ENCODE peak calls at places on chromosome 6, in ten cellular contexts. One of them, this sample, is unnamed.

GRCh38 chr6:24658573-24659511 is 7.9 kb downstream of the TDP2 start:
- DNase-seq in AG08395: peak
- DNase-seq in NCI-H510A: no peak
- DNase-seq in stimulated activated naive CD8-positive, alpha-beta T cell treated with anti-CD3 and anti-CD28 coated beads, Interleukin-15, Interleukin-2, amounts not matched to agents 100 U/mL and 50 U/mL, for 24 hours: no peak
- DNase-seq in hypothalamus: no peak
- DNase-seq in Right ventricle myocardium superior: no peak
- DNase-seq in stimulated activated CD4-positive, alpha-beta T cell treated with anti-CD3 and anti-CD28 coated beads, Interleukin-4, amount 100 ng/mL, for 1 hour: no peak
- DNase-seq in brain microvascular endothelial cell: peak
- DNase-seq in cardiac septum: no peak
- DNase-seq in NCI-H1694 treated with DMSO at 0.1 percent for 48 hours: no peak
- DNase-seq in this sample: no peak

GRCh38 chr6:154520280-154520679 is 9.8 kb upstream of the CNKSR3 start:
- DNase-seq in NCI-H510A: no peak
- DNase-seq in Right ventricle myocardium superior: no peak
- DNase-seq in AG08395: no peak
- DNase-seq in cardiac septum: no peak
- DNase-seq in NCI-H1694 treated with DMSO at 0.1 percent for 48 hours: no peak
- DNase-seq in hypothalamus: no peak
- DNase-seq in stimulated activated naive CD8-positive, alpha-beta T cell treated with anti-CD3 and anti-CD28 coated beads, Interleukin-15, Interleukin-2, amounts not matched to agents 100 U/mL and 50 U/mL, for 24 hours: no peak
- DNase-seq in stimulated activated CD4-positive, alpha-beta T cell treated with anti-CD3 and anti-CD28 coated beads, Interleukin-4, amount 100 ng/mL, for 1 hour: no peak
- DNase-seq in brain microvascular endothelial cell: no peak
- DNase-seq in this sample: no peak

GRCh38 chr6:42338573-42339218 is 113.0 kb downstream of the TRERF1 start:
- DNase-seq in NCI-H510A: no peak
- DNase-seq in hypothalamus: no peak
- DNase-seq in AG08395: peak
- DNase-seq in cardiac septum: no peak
- DNase-seq in stimulated activated CD4-positive, alpha-beta T cell treated with anti-CD3 and anti-CD28 coated beads, Interleukin-4, amount 100 ng/mL, for 1 hour: no peak
- DNase-seq in brain microvascular endothelial cell: peak
- DNase-seq in Right ventricle myocardium superior: no peak
- DNase-seq in stimulated activated naive CD8-positive, alpha-beta T cell treated with anti-CD3 and anti-CD28 coated beads, Interleukin-15, Interleukin-2, amounts not matched to agents 100 U/mL and 50 U/mL, for 24 hours: no peak
- DNase-seq in NCI-H1694 treated with DMSO at 0.1 percent for 48 hours: no peak
- DNase-seq in this sample: no peak

GRCh38 chr6:82612475-82612874 is 248.9 kb downstream of the TPBG start:
- DNase-seq in NCI-H510A: no peak
- DNase-seq in cardiac septum: no peak
- DNase-seq in stimulated activated CD4-positive, alpha-beta T cell treated with anti-CD3 and anti-CD28 coated beads, Interleukin-4, amount 100 ng/mL, for 1 hour: no peak
- DNase-seq in Right ventricle myocardium superior: no peak
- DNase-seq in hypothalamus: no peak
- DNase-seq in NCI-H1694 treated with DMSO at 0.1 percent for 48 hours: no peak
- DNase-seq in AG08395: no peak
- DNase-seq in stimulated activated naive CD8-positive, alpha-beta T cell treated with anti-CD3 and anti-CD28 coated beads, Interleukin-15, Interleukin-2, amounts not matched to agents 100 U/mL and 50 U/mL, for 24 hours: no peak
- DNase-seq in brain microvascular endothelial cell: no peak
- DNase-seq in this sample: peak

GRCh38 chr6:138972226-138972665 is 15.8 kb downstream of the REPS1 start:
- DNase-seq in cardiac septum: no peak
- DNase-seq in AG08395: no peak
- DNase-seq in brain microvascular endothelial cell: peak
- DNase-seq in hypothalamus: no peak
- DNase-seq in Right ventricle myocardium superior: no peak
- DNase-seq in stimulated activated CD4-positive, alpha-beta T cell treated with anti-CD3 and anti-CD28 coated beads, Interleukin-4, amount 100 ng/mL, for 1 hour: no peak
- DNase-seq in NCI-H1694 treated with DMSO at 0.1 percent for 48 hours: no peak
- DNase-seq in NCI-H510A: no peak
- DNase-seq in stimulated activated naive CD8-positive, alpha-beta T cell treated with anti-CD3 and anti-CD28 coated beads, Interleukin-15, Interleukin-2, amounts not matched to agents 100 U/mL and 50 U/mL, for 24 hours: no peak
- DNase-seq in this sample: no peak

GRCh38 chr6:34178361-34179105 is 32.6 kb upstream of the GRM4 start:
- DNase-seq in hypothalamus: no peak
- DNase-seq in NCI-H510A: no peak
- DNase-seq in brain microvascular endothelial cell: no peak
- DNase-seq in NCI-H1694 treated with DMSO at 0.1 percent for 48 hours: no peak
- DNase-seq in stimulated activated naive CD8-positive, alpha-beta T cell treated with anti-CD3 and anti-CD28 coated beads, Interleukin-15, Interleukin-2, amounts not matched to agents 100 U/mL and 50 U/mL, for 24 hours: no peak
- DNase-seq in cardiac septum: peak
- DNase-seq in stimulated activated CD4-positive, alpha-beta T cell treated with anti-CD3 and anti-CD28 coated beads, Interleukin-4, amount 100 ng/mL, for 1 hour: no peak
- DNase-seq in Right ventricle myocardium superior: no peak
- DNase-seq in AG08395: no peak
- DNase-seq in this sample: no peak

GRCh38 chr6:33081098-33081824 is 5.5 kb downstream of the HLA-DPB1 start:
- DNase-seq in stimulated activated CD4-positive, alpha-beta T cell treated with anti-CD3 and anti-CD28 coated beads, Interleukin-4, amount 100 ng/mL, for 1 hour: no peak
- DNase-seq in cardiac septum: no peak
- DNase-seq in hypothalamus: no peak
- DNase-seq in stimulated activated naive CD8-positive, alpha-beta T cell treated with anti-CD3 and anti-CD28 coated beads, Interleukin-15, Interleukin-2, amounts not matched to agents 100 U/mL and 50 U/mL, for 24 hours: no peak
- DNase-seq in AG08395: no peak
- DNase-seq in brain microvascular endothelial cell: no peak
- DNase-seq in Right ventricle myocardium superior: no peak
- DNase-seq in NCI-H510A: no peak
- DNase-seq in NCI-H1694 treated with DMSO at 0.1 percent for 48 hours: no peak
- DNase-seq in this sample: no peak

GRCh38 chr6:156562636-156563035 is 214.5 kb upstream of the ARID1B start:
- DNase-seq in NCI-H510A: no peak
- DNase-seq in stimulated activated naive CD8-positive, alpha-beta T cell treated with anti-CD3 and anti-CD28 coated beads, Interleukin-15, Interleukin-2, amounts not matched to agents 100 U/mL and 50 U/mL, for 24 hours: no peak
- DNase-seq in brain microvascular endothelial cell: no peak
- DNase-seq in NCI-H1694 treated with DMSO at 0.1 percent for 48 hours: no peak
- DNase-seq in cardiac septum: no peak
- DNase-seq in AG08395: no peak
- DNase-seq in hypothalamus: no peak
- DNase-seq in Right ventricle myocardium superior: no peak
- DNase-seq in stimulated activated CD4-positive, alpha-beta T cell treated with anti-CD3 and anti-CD28 coated beads, Interleukin-4, amount 100 ng/mL, for 1 hour: no peak
- DNase-seq in this sample: no peak

GRCh38 chr6:127459231-127459641 is at the start of gene KIAA0408:
- DNase-seq in NCI-H510A: peak
- DNase-seq in hypothalamus: no peak
- DNase-seq in stimulated activated naive CD8-positive, alpha-beta T cell treated with anti-CD3 and anti-CD28 coated beads, Interleukin-15, Interleukin-2, amounts not matched to agents 100 U/mL and 50 U/mL, for 24 hours: no peak
- DNase-seq in AG08395: peak
- DNase-seq in brain microvascular endothelial cell: peak
- DNase-seq in stimulated activated CD4-positive, alpha-beta T cell treated with anti-CD3 and anti-CD28 coated beads, Interleukin-4, amount 100 ng/mL, for 1 hour: no peak
- DNase-seq in Right ventricle myocardium superior: peak
- DNase-seq in cardiac septum: no peak
- DNase-seq in NCI-H1694 treated with DMSO at 0.1 percent for 48 hours: no peak
- DNase-seq in this sample: no peak

GRCh38 chr6:72413884-72414283 is 208.0 kb upstream of the KCNQ5 start:
- DNase-seq in NCI-H1694 treated with DMSO at 0.1 percent for 48 hours: no peak
- DNase-seq in brain microvascular endothelial cell: no peak
- DNase-seq in cardiac septum: no peak
- DNase-seq in AG08395: no peak
- DNase-seq in NCI-H510A: no peak
- DNase-seq in Right ventricle myocardium superior: no peak
- DNase-seq in hypothalamus: no peak
- DNase-seq in stimulated activated naive CD8-positive, alpha-beta T cell treated with anti-CD3 and anti-CD28 coated beads, Interleukin-15, Interleukin-2, amounts not matched to agents 100 U/mL and 50 U/mL, for 24 hours: no peak
- DNase-seq in stimulated activated CD4-positive, alpha-beta T cell treated with anti-CD3 and anti-CD28 coated beads, Interleukin-4, amount 100 ng/mL, for 1 hour: no peak
- DNase-seq in this sample: no peak

GRCh38 chr6:26394289-26394688 is 7.8 kb upstream of the BTN3A1 start:
- DNase-seq in stimulated activated CD4-positive, alpha-beta T cell treated with anti-CD3 and anti-CD28 coated beads, Interleukin-4, amount 100 ng/mL, for 1 hour: no peak
- DNase-seq in stimulated activated naive CD8-positive, alpha-beta T cell treated with anti-CD3 and anti-CD28 coated beads, Interleukin-15, Interleukin-2, amounts not matched to agents 100 U/mL and 50 U/mL, for 24 hours: no peak
- DNase-seq in brain microvascular endothelial cell: peak
- DNase-seq in AG08395: peak
- DNase-seq in cardiac septum: no peak
- DNase-seq in Right ventricle myocardium superior: no peak
- DNase-seq in NCI-H510A: no peak
- DNase-seq in NCI-H1694 treated with DMSO at 0.1 percent for 48 hours: peak
- DNase-seq in hypothalamus: no peak
- DNase-seq in this sample: peak

GRCh38 chr6:125120054-125120590 is 33.5 kb upstream of the TPD52L1 start:
- DNase-seq in cardiac septum: no peak
- DNase-seq in NCI-H510A: no peak
- DNase-seq in stimulated activated naive CD8-positive, alpha-beta T cell treated with anti-CD3 and anti-CD28 coated beads, Interleukin-15, Interleukin-2, amounts not matched to agents 100 U/mL and 50 U/mL, for 24 hours: no peak
- DNase-seq in stimulated activated CD4-positive, alpha-beta T cell treated with anti-CD3 and anti-CD28 coated beads, Interleukin-4, amount 100 ng/mL, for 1 hour: no peak
- DNase-seq in hypothalamus: no peak
- DNase-seq in AG08395: no peak
- DNase-seq in Right ventricle myocardium superior: no peak
- DNase-seq in NCI-H1694 treated with DMSO at 0.1 percent for 48 hours: no peak
- DNase-seq in brain microvascular endothelial cell: no peak
- DNase-seq in this sample: peak

GRCh38 chr6:168130683-168131371 is 51.8 kb upstream of the FRMD1 start:
- DNase-seq in hypothalamus: no peak
- DNase-seq in stimulated activated CD4-positive, alpha-beta T cell treated with anti-CD3 and anti-CD28 coated beads, Interleukin-4, amount 100 ng/mL, for 1 hour: no peak
- DNase-seq in NCI-H1694 treated with DMSO at 0.1 percent for 48 hours: no peak
- DNase-seq in NCI-H510A: no peak
- DNase-seq in AG08395: no peak
- DNase-seq in brain microvascular endothelial cell: no peak
- DNase-seq in stimulated activated naive CD8-positive, alpha-beta T cell treated with anti-CD3 and anti-CD28 coated beads, Interleukin-15, Interleukin-2, amounts not matched to agents 100 U/mL and 50 U/mL, for 24 hours: no peak
- DNase-seq in cardiac septum: no peak
- DNase-seq in Right ventricle myocardium superior: no peak
- DNase-seq in this sample: no peak

GRCh38 chr6:108999428-108999827 is 95.2 kb downstream of the SESN1 start:
- DNase-seq in stimulated activated naive CD8-positive, alpha-beta T cell treated with anti-CD3 and anti-CD28 coated beads, Interleukin-15, Interleukin-2, amounts not matched to agents 100 U/mL and 50 U/mL, for 24 hours: no peak
- DNase-seq in hypothalamus: no peak
- DNase-seq in Right ventricle myocardium superior: no peak
- DNase-seq in NCI-H510A: no peak
- DNase-seq in AG08395: no peak
- DNase-seq in brain microvascular endothelial cell: no peak
- DNase-seq in cardiac septum: no peak
- DNase-seq in stimulated activated CD4-positive, alpha-beta T cell treated with anti-CD3 and anti-CD28 coated beads, Interleukin-4, amount 100 ng/mL, for 1 hour: no peak
- DNase-seq in NCI-H1694 treated with DMSO at 0.1 percent for 48 hours: no peak
- DNase-seq in this sample: no peak

GRCh38 chr6:42195415-42195814 is 659 bp upstream of the GUCA1B start:
- DNase-seq in hypothalamus: no peak
- DNase-seq in stimulated activated CD4-positive, alpha-beta T cell treated with anti-CD3 and anti-CD28 coated beads, Interleukin-4, amount 100 ng/mL, for 1 hour: no peak
- DNase-seq in cardiac septum: no peak
- DNase-seq in brain microvascular endothelial cell: no peak
- DNase-seq in AG08395: no peak
- DNase-seq in NCI-H1694 treated with DMSO at 0.1 percent for 48 hours: no peak
- DNase-seq in NCI-H510A: no peak
- DNase-seq in Right ventricle myocardium superior: no peak
- DNase-seq in stimulated activated naive CD8-positive, alpha-beta T cell treated with anti-CD3 and anti-CD28 coated beads, Interleukin-15, Interleukin-2, amounts not matched to agents 100 U/mL and 50 U/mL, for 24 hours: no peak
- DNase-seq in this sample: no peak

GRCh38 chr6:127933852-127934840 is 33.3 kb upstream of the THEMIS start:
- DNase-seq in stimulated activated naive CD8-positive, alpha-beta T cell treated with anti-CD3 and anti-CD28 coated beads, Interleukin-15, Interleukin-2, amounts not matched to agents 100 U/mL and 50 U/mL, for 24 hours: no peak
- DNase-seq in AG08395: no peak
- DNase-seq in stimulated activated CD4-positive, alpha-beta T cell treated with anti-CD3 and anti-CD28 coated beads, Interleukin-4, amount 100 ng/mL, for 1 hour: no peak
- DNase-seq in hypothalamus: no peak
- DNase-seq in Right ventricle myocardium superior: no peak
- DNase-seq in brain microvascular endothelial cell: no peak
- DNase-seq in NCI-H1694 treated with DMSO at 0.1 percent for 48 hours: no peak
- DNase-seq in cardiac septum: no peak
- DNase-seq in NCI-H510A: no peak
- DNase-seq in this sample: no peak

GRCh38 chr6:2740601-2741000 is 10.1 kb downstream of the MYLK4 start:
- DNase-seq in hypothalamus: no peak
- DNase-seq in stimulated activated naive CD8-positive, alpha-beta T cell treated with anti-CD3 and anti-CD28 coated beads, Interleukin-15, Interleukin-2, amounts not matched to agents 100 U/mL and 50 U/mL, for 24 hours: no peak
- DNase-seq in stimulated activated CD4-positive, alpha-beta T cell treated with anti-CD3 and anti-CD28 coated beads, Interleukin-4, amount 100 ng/mL, for 1 hour: no peak
- DNase-seq in AG08395: no peak
- DNase-seq in cardiac septum: no peak
- DNase-seq in brain microvascular endothelial cell: no peak
- DNase-seq in NCI-H1694 treated with DMSO at 0.1 percent for 48 hours: no peak
- DNase-seq in Right ventricle myocardium superior: no peak
- DNase-seq in NCI-H510A: no peak
- DNase-seq in this sample: no peak

GRCh38 chr6:70834520-70834919 is 122.3 kb downstream of the B3GAT2 start:
- DNase-seq in NCI-H1694 treated with DMSO at 0.1 percent for 48 hours: no peak
- DNase-seq in Right ventricle myocardium superior: no peak
- DNase-seq in AG08395: peak
- DNase-seq in cardiac septum: no peak
- DNase-seq in hypothalamus: no peak
- DNase-seq in NCI-H510A: no peak
- DNase-seq in brain microvascular endothelial cell: peak
- DNase-seq in stimulated activated CD4-positive, alpha-beta T cell treated with anti-CD3 and anti-CD28 coated beads, Interleukin-4, amount 100 ng/mL, for 1 hour: no peak
- DNase-seq in stimulated activated naive CD8-positive, alpha-beta T cell treated with anti-CD3 and anti-CD28 coated beads, Interleukin-15, Interleukin-2, amounts not matched to agents 100 U/mL and 50 U/mL, for 24 hours: no peak
- DNase-seq in this sample: no peak

GRCh38 chr6:54266400-54266923 is 41.8 kb upstream of the TINAG start:
- DNase-seq in NCI-H1694 treated with DMSO at 0.1 percent for 48 hours: no peak
- DNase-seq in cardiac septum: no peak
- DNase-seq in hypothalamus: no peak
- DNase-seq in brain microvascular endothelial cell: no peak
- DNase-seq in stimulated activated naive CD8-positive, alpha-beta T cell treated with anti-CD3 and anti-CD28 coated beads, Interleukin-15, Interleukin-2, amounts not matched to agents 100 U/mL and 50 U/mL, for 24 hours: no peak
- DNase-seq in stimulated activated CD4-positive, alpha-beta T cell treated with anti-CD3 and anti-CD28 coated beads, Interleukin-4, amount 100 ng/mL, for 1 hour: no peak
- DNase-seq in Right ventricle myocardium superior: no peak
- DNase-seq in AG08395: no peak
- DNase-seq in NCI-H510A: no peak
- DNase-seq in this sample: no peak

GRCh38 chr6:33289784-33290315 is 449 bp downstream of the PFDN6 start:
- DNase-seq in NCI-H510A: no peak
- DNase-seq in brain microvascular endothelial cell: no peak
- DNase-seq in hypothalamus: no peak
- DNase-seq in AG08395: no peak
- DNase-seq in Right ventricle myocardium superior: no peak
- DNase-seq in NCI-H1694 treated with DMSO at 0.1 percent for 48 hours: no peak
- DNase-seq in stimulated activated CD4-positive, alpha-beta T cell treated with anti-CD3 and anti-CD28 coated beads, Interleukin-4, amount 100 ng/mL, for 1 hour: no peak
- DNase-seq in cardiac septum: no peak
- DNase-seq in stimulated activated naive CD8-positive, alpha-beta T cell treated with anti-CD3 and anti-CD28 coated beads, Interleukin-15, Interleukin-2, amounts not matched to agents 100 U/mL and 50 U/mL, for 24 hours: no peak
- DNase-seq in this sample: no peak

GRCh38 chr6:88983532-88983931 is 20.1 kb upstream of the RNGTT start:
- DNase-seq in stimulated activated naive CD8-positive, alpha-beta T cell treated with anti-CD3 and anti-CD28 coated beads, Interleukin-15, Interleukin-2, amounts not matched to agents 100 U/mL and 50 U/mL, for 24 hours: no peak
- DNase-seq in AG08395: peak
- DNase-seq in cardiac septum: no peak
- DNase-seq in hypothalamus: no peak
- DNase-seq in stimulated activated CD4-positive, alpha-beta T cell treated with anti-CD3 and anti-CD28 coated beads, Interleukin-4, amount 100 ng/mL, for 1 hour: no peak
- DNase-seq in NCI-H1694 treated with DMSO at 0.1 percent for 48 hours: no peak
- DNase-seq in NCI-H510A: no peak
- DNase-seq in brain microvascular endothelial cell: peak
- DNase-seq in Right ventricle myocardium superior: no peak
- DNase-seq in this sample: no peak

GRCh38 chr6:44808148-44808547 is 420.6 kb downstream of the CDC5L start:
- DNase-seq in AG08395: no peak
- DNase-seq in Right ventricle myocardium superior: no peak
- DNase-seq in stimulated activated CD4-positive, alpha-beta T cell treated with anti-CD3 and anti-CD28 coated beads, Interleukin-4, amount 100 ng/mL, for 1 hour: no peak
- DNase-seq in stimulated activated naive CD8-positive, alpha-beta T cell treated with anti-CD3 and anti-CD28 coated beads, Interleukin-15, Interleukin-2, amounts not matched to agents 100 U/mL and 50 U/mL, for 24 hours: no peak
- DNase-seq in cardiac septum: no peak
- DNase-seq in NCI-H510A: no peak
- DNase-seq in NCI-H1694 treated with DMSO at 0.1 percent for 48 hours: no peak
- DNase-seq in brain microvascular endothelial cell: no peak
- DNase-seq in hypothalamus: no peak
- DNase-seq in this sample: no peak

GRCh38 chr6:70706491-70707123 is 38.9 kb downstream of the SMAP1 start:
- DNase-seq in NCI-H510A: no peak
- DNase-seq in stimulated activated CD4-positive, alpha-beta T cell treated with anti-CD3 and anti-CD28 coated beads, Interleukin-4, amount 100 ng/mL, for 1 hour: no peak
- DNase-seq in Right ventricle myocardium superior: no peak
- DNase-seq in NCI-H1694 treated with DMSO at 0.1 percent for 48 hours: peak
- DNase-seq in AG08395: peak
- DNase-seq in cardiac septum: no peak
- DNase-seq in hypothalamus: no peak
- DNase-seq in stimulated activated naive CD8-positive, alpha-beta T cell treated with anti-CD3 and anti-CD28 coated beads, Interleukin-15, Interleukin-2, amounts not matched to agents 100 U/mL and 50 U/mL, for 24 hours: no peak
- DNase-seq in brain microvascular endothelial cell: no peak
- DNase-seq in this sample: no peak

GRCh38 chr6:1247058-1247457 is 64.8 kb upstream of the FOXQ1 start:
- DNase-seq in cardiac septum: no peak
- DNase-seq in stimulated activated naive CD8-positive, alpha-beta T cell treated with anti-CD3 and anti-CD28 coated beads, Interleukin-15, Interleukin-2, amounts not matched to agents 100 U/mL and 50 U/mL, for 24 hours: no peak
- DNase-seq in Right ventricle myocardium superior: no peak
- DNase-seq in AG08395: no peak
- DNase-seq in brain microvascular endothelial cell: no peak
- DNase-seq in NCI-H1694 treated with DMSO at 0.1 percent for 48 hours: no peak
- DNase-seq in NCI-H510A: no peak
- DNase-seq in stimulated activated CD4-positive, alpha-beta T cell treated with anti-CD3 and anti-CD28 coated beads, Interleukin-4, amount 100 ng/mL, for 1 hour: no peak
- DNase-seq in hypothalamus: no peak
- DNase-seq in this sample: peak

GRCh38 chr6:29424575-29424974 is 9.8 kb downstream of the OR12D1 start:
- DNase-seq in hypothalamus: no peak
- DNase-seq in brain microvascular endothelial cell: peak
- DNase-seq in Right ventricle myocardium superior: no peak
- DNase-seq in NCI-H510A: no peak
- DNase-seq in cardiac septum: no peak
- DNase-seq in NCI-H1694 treated with DMSO at 0.1 percent for 48 hours: no peak
- DNase-seq in stimulated activated naive CD8-positive, alpha-beta T cell treated with anti-CD3 and anti-CD28 coated beads, Interleukin-15, Interleukin-2, amounts not matched to agents 100 U/mL and 50 U/mL, for 24 hours: no peak
- DNase-seq in AG08395: no peak
- DNase-seq in stimulated activated CD4-positive, alpha-beta T cell treated with anti-CD3 and anti-CD28 coated beads, Interleukin-4, amount 100 ng/mL, for 1 hour: no peak
- DNase-seq in this sample: no peak

GRCh38 chr6:125944434-125944816 is 12.1 kb upstream of the HINT3 start:
- DNase-seq in NCI-H1694 treated with DMSO at 0.1 percent for 48 hours: no peak
- DNase-seq in cardiac septum: no peak
- DNase-seq in brain microvascular endothelial cell: peak
- DNase-seq in NCI-H510A: no peak
- DNase-seq in Right ventricle myocardium superior: peak
- DNase-seq in AG08395: peak
- DNase-seq in hypothalamus: peak
- DNase-seq in stimulated activated CD4-positive, alpha-beta T cell treated with anti-CD3 and anti-CD28 coated beads, Interleukin-4, amount 100 ng/mL, for 1 hour: no peak
- DNase-seq in stimulated activated naive CD8-positive, alpha-beta T cell treated with anti-CD3 and anti-CD28 coated beads, Interleukin-15, Interleukin-2, amounts not matched to agents 100 U/mL and 50 U/mL, for 24 hours: no peak
- DNase-seq in this sample: no peak

GRCh38 chr6:89199571-89199970 is 17.6 kb downstream of the GABRR1 start:
- DNase-seq in stimulated activated CD4-positive, alpha-beta T cell treated with anti-CD3 and anti-CD28 coated beads, Interleukin-4, amount 100 ng/mL, for 1 hour: no peak
- DNase-seq in brain microvascular endothelial cell: no peak
- DNase-seq in cardiac septum: no peak
- DNase-seq in Right ventricle myocardium superior: no peak
- DNase-seq in stimulated activated naive CD8-positive, alpha-beta T cell treated with anti-CD3 and anti-CD28 coated beads, Interleukin-15, Interleukin-2, amounts not matched to agents 100 U/mL and 50 U/mL, for 24 hours: no peak
- DNase-seq in NCI-H510A: no peak
- DNase-seq in NCI-H1694 treated with DMSO at 0.1 percent for 48 hours: no peak
- DNase-seq in hypothalamus: no peak
- DNase-seq in AG08395: no peak
- DNase-seq in this sample: no peak

GRCh38 chr6:2861822-2862164 is 20.1 kb upstream of the SERPINB1 start:
- DNase-seq in hypothalamus: no peak
- DNase-seq in brain microvascular endothelial cell: no peak
- DNase-seq in Right ventricle myocardium superior: no peak
- DNase-seq in cardiac septum: no peak
- DNase-seq in NCI-H510A: no peak
- DNase-seq in stimulated activated naive CD8-positive, alpha-beta T cell treated with anti-CD3 and anti-CD28 coated beads, Interleukin-15, Interleukin-2, amounts not matched to agents 100 U/mL and 50 U/mL, for 24 hours: no peak
- DNase-seq in AG08395: no peak
- DNase-seq in NCI-H1694 treated with DMSO at 0.1 percent for 48 hours: no peak
- DNase-seq in stimulated activated CD4-positive, alpha-beta T cell treated with anti-CD3 and anti-CD28 coated beads, Interleukin-4, amount 100 ng/mL, for 1 hour: no peak
- DNase-seq in this sample: no peak

This sample was measured in NCI-H524 treated with DMSO at 0.1 percent for 48 hours.